ENCODE peak calls at places on chromosomes 13 and 19, in six cellular contexts. H is left ventricle myocardium inferior, J is NCI-H510A treated with DMSO at 0.1 percent for 48 hours, R is smooth muscle cell of the brain vasculature, Y is posterior cingulate gyrus, L is GM12864. C is an unnamed sample.

GRCh38 chr19:2540646-2541454 is 64.9 kb downstream of the GADD45B start:
- DNase-seq in H (peak; percentile 93), J (no peak), R (peak; percentile 79), Y (peak; percentile 62), L (no peak), C (no peak)

GRCh38 chr13:54356209-54356608 is 1327.6 kb downstream of the OLFM4 start:
- DNase-seq in H (no peak), J (no peak), R (no peak), Y (no peak), L (no peak), C (no peak)

GRCh38 chr19:8607386-8607785 is 3.1 kb downstream of the ADAMTS10 start:
- DNase-seq in H (peak; percentile 58), J (no peak), R (no peak), Y (no peak), L (no peak), C (no peak)

GRCh38 chr13:44352671-44353070 is 21.0 kb upstream of the SERP2 start:
- DNase-seq in H (no peak), J (no peak), R (no peak), Y (no peak), L (no peak), C (no peak)

GRCh38 chr13:49711218-49711863 is 20.1 kb upstream of the EBPL start:
- DNase-seq in H (no peak), J (no peak), R (no peak), Y (no peak), L (no peak), C (no peak)

GRCh38 chr19:17206736-17207581 is 8.2 kb upstream of the USE1 start:
- DNase-seq in H (no peak), J (no peak), R (no peak), Y (no peak), L (no peak), C (no peak)

GRCh38 chr19:18478545-18479311 is 40.8 kb upstream of the ISYNA1 start:
- DNase-seq in H (peak; percentile 82), J (peak; percentile 13), R (no peak), Y (peak; percentile 81), L (peak; percentile 62), C (peak; percentile 83)

GRCh38 chr13:52597676-52598075 is 44.6 kb upstream of the HNRNPA1L2 start:
- DNase-seq in H (no peak), J (no peak), R (no peak), Y (no peak), L (no peak), C (no peak)

GRCh38 chr19:39052243-39052746 is 19.9 kb upstream of the FBXO27 start:
- DNase-seq in H (peak; percentile 30), J (peak; percentile 15), R (no peak), Y (peak; percentile 91), L (no peak), C (peak; percentile 11)

GRCh38 chr13:25733696-25734435 is 317.9 kb downstream of the SHISA2 start:
- DNase-seq in H (no peak), J (no peak), R (no peak), Y (no peak), L (no peak), C (no peak)

GRCh38 chr19:11256189-11256588 is 6.1 kb downstream of the DOCK6 start:
- DNase-seq in H (peak; percentile 71), J (no peak), R (no peak), Y (no peak), L (no peak), C (no peak)

GRCh38 chr13:85586422-85586831 is 212.8 kb downstream of the SLITRK6 start:
- DNase-seq in H (no peak), J (no peak), R (no peak), Y (no peak), L (no peak), C (no peak)

GRCh38 chr13:21076265-21076653 is 14.9 kb upstream of the LATS2 start:
- DNase-seq in H (no peak), J (no peak), R (no peak), Y (no peak), L (no peak), C (no peak)

GRCh38 chr13:106114981-106115554 is 420.4 kb downstream of the EFNB2 start:
- DNase-seq in H (no peak), J (no peak), R (no peak), Y (no peak), L (no peak), C (no peak)

GRCh38 chr19:7670150-7670784 is 1.4 kb downstream of the RETN start:
- DNase-seq in H (no peak), J (no peak), R (no peak), Y (peak; percentile 94), L (no peak), C (no peak)

GRCh38 chr13:76903544-76904162 is 17.4 kb upstream of the KCTD12 start:
- DNase-seq in H (peak; percentile 33), J (peak; percentile 14), R (peak; percentile 57), Y (peak; percentile 75), L (no peak), C (peak; percentile 8)

GRCh38 chr19:3140667-3141038 is 4.8 kb downstream of the GNA15 start:
- DNase-seq in H (no peak), J (no peak), R (no peak), Y (no peak), L (no peak), C (no peak)

GRCh38 chr13:48828962-48829405 is 146.7 kb upstream of the FNDC3A start:
- DNase-seq in H (no peak), J (peak; percentile 28), R (no peak), Y (no peak), L (no peak), C (peak; percentile 50)

GRCh38 chr19:39110263-39110967 is 15.2 kb upstream of the PAK4 start:
- DNase-seq in H (peak; percentile 47), J (peak; percentile 53), R (no peak), Y (peak; percentile 89), L (no peak), C (peak; percentile 42)

GRCh38 chr13:106471957-106472543 is 63.4 kb downstream of the EFNB2 start:
- DNase-seq in H (no peak), J (no peak), R (no peak), Y (no peak), L (no peak), C (no peak)

GRCh38 chr19:5631511-5632240 is 8.8 kb downstream of the SAFB start:
- DNase-seq in H (no peak), J (no peak), R (no peak), Y (no peak), L (no peak), C (no peak)